ENCODE peak calls at places on chromosomes 1 and 21, in six cellular contexts. W is NB4; H is CD4-positive, alpha-beta memory T cell; L is GM12865; B is cardiac muscle cell; A is HFF-Myc. E is an unnamed sample.

GRCh38 chr1:182109780-182110179 is 48.3 kb upstream of the ZNF648 start:
- DNase-seq in W (no peak), H (no peak), L (no peak), B (no peak), A (no peak), E (no peak)

GRCh38 chr1:162538815-162539431 is 22.6 kb upstream of the UAP1 start:
- DNase-seq in W (no peak), H (no peak), L (no peak), B (no peak), A (peak), E (no peak)

GRCh38 chr1:179083533-179083932 is 1.7 kb downstream of the TOR3A start:
- DNase-seq in W (no peak), H (no peak), L (peak), B (no peak), A (no peak), E (no peak)

GRCh38 chr1:112508242-112509004 is at the start of gene WNT2B:
- DNase-seq in W (peak), H (peak), L (peak), B (peak), A (no peak), E (peak)

GRCh38 chr21:35862969-35863368 is 197.4 kb downstream of the SETD4 start:
- DNase-seq in W (no peak), H (no peak), L (no peak), B (no peak), A (no peak), E (no peak)

GRCh38 chr1:109890115-109890953 is 20.3 kb upstream of the CSF1 start:
- DNase-seq in W (no peak), H (no peak), L (peak), B (no peak), A (no peak), E (no peak)

GRCh38 chr1:84971957-84972356 is 25.0 kb downstream of the MCOLN2 start:
- DNase-seq in W (no peak), H (no peak), L (peak), B (no peak), A (no peak), E (no peak)

GRCh38 chr1:155008015-155008941 is 5.7 kb downstream of the ZBTB7B start:
- DNase-seq in W (peak), H (no peak), L (no peak), B (no peak), A (no peak), E (no peak)

GRCh38 chr1:156074661-156075060 is 7.6 kb downstream of the MEX3A start:
- DNase-seq in W (no peak), H (no peak), L (no peak), B (no peak), A (no peak), E (no peak)

GRCh38 chr1:200317236-200317635 is 92.6 kb downstream of the ZNF281 start:
- DNase-seq in W (no peak), H (no peak), L (no peak), B (no peak), A (no peak), E (no peak)

E was measured in central memory CD8-positive, alpha-beta T cell.